ENCODE peak calls at places on chromosome 10, in eight cellular contexts. R is A549, C is left ventricle myocardium inferior, T is astrocyte of the spinal cord, F is dorsolateral prefrontal cortex, Y is pancreas, D is psoas muscle, V is gastrocnemius medialis. H is an unnamed sample.

GRCh38 chr10:95295031-95295755 is 4.4 kb upstream of the PDLIM1 start:
- DNase-seq in R (no peak), C (peak), T (peak), F (no peak), Y (peak), D (peak), V (no peak), H (no peak)

GRCh38 chr10:132001238-132001977 is 19.7 kb upstream of the BNIP3 start:
- DNase-seq in R (peak), C (no peak), T (peak), F (no peak), Y (no peak), D (no peak), V (no peak), H (no peak)

GRCh38 chr10:88934900-88935672 is 17.5 kb downstream of the ACTA2 start:
- DNase-seq in R (peak), C (peak), T (peak), F (peak), Y (peak), D (peak), V (peak), H (no peak)

GRCh38 chr10:66833861-66834260 is 92.0 kb upstream of the LRRTM3 start:
- DNase-seq in R (no peak), C (no peak), T (no peak), F (no peak), Y (no peak), D (no peak), V (no peak), H (no peak)

GRCh38 chr10:78362406-78363022 is 328.9 kb downstream of the RPS24 start:
- DNase-seq in R (no peak), C (peak), T (no peak), F (peak), Y (no peak), D (peak), V (peak), H (no peak)

GRCh38 chr10:110993024-110993693 is 73.8 kb downstream of the SHOC2 start:
- DNase-seq in R (no peak), C (no peak), T (peak), F (no peak), Y (no peak), D (no peak), V (no peak), H (no peak)

GRCh38 chr10:131928248-131929095 is 27.7 kb downstream of the PPP2R2D start:
- DNase-seq in R (no peak), C (peak), T (peak), F (no peak), Y (no peak), D (no peak), V (no peak), H (no peak)

GRCh38 chr10:86645111-86645445 is 9.3 kb upstream of the OPN4 start:
- DNase-seq in R (no peak), C (no peak), T (no peak), F (no peak), Y (no peak), D (no peak), V (no peak), H (no peak)

GRCh38 chr10:38070501-38070900 is 23.6 kb upstream of the ZNF37A start:
- DNase-seq in R (no peak), C (no peak), T (no peak), F (peak), Y (no peak), D (no peak), V (no peak), H (no peak)

GRCh38 chr10:79069325-79070090 is 742 bp downstream of the ZMIZ1 start:
- DNase-seq in R (peak), C (peak), T (peak), F (peak), Y (peak), D (peak), V (no peak), H (no peak)

GRCh38 chr10:118148245-118148644 is 101.5 kb upstream of the RAB11FIP2 start:
- DNase-seq in R (no peak), C (no peak), T (no peak), F (no peak), Y (no peak), D (no peak), V (no peak), H (no peak)

DNA sequence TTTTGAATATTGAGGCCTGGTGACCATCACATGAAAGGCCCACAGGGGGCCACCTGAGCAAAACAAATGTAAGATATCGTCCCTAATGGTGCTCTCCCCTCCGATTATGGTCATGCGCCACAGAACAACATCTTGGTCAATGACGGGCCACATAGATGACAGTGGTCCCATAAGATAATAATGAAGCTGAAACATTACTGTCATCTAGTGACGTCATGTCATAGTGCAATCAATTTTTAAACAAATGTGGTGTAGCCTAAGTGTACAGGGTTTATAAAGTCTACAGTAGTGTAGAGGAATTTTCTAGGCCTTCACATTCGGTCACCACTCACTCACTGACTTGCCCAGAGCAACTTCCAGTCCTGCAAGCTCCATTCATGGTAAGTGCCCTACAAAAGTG is 36.8 kb downstream of the JCAD start:
- DNase-seq in R (no peak), C (no peak), T (no peak), F (no peak), Y (no peak), D (no peak), V (no peak), H (no peak)
- TF ChIP-seq CTCF in R (no peak), C (peak), T (no peak), F (no peak), Y (no peak), D (peak), V (no peak), H (no peak)

GRCh38 chr10:91253300-91253699 is 32.8 kb downstream of the PCGF5 start:
- DNase-seq in R (no peak), C (no peak), T (no peak), F (no peak), Y (no peak), D (no peak), V (no peak), H (no peak)

GRCh38 chr10:91251430-91252056 is 31.1 kb downstream of the PCGF5 start:
- DNase-seq in R (peak), C (peak), T (peak), F (peak), Y (peak), D (peak), V (peak), H (no peak)

DNA sequence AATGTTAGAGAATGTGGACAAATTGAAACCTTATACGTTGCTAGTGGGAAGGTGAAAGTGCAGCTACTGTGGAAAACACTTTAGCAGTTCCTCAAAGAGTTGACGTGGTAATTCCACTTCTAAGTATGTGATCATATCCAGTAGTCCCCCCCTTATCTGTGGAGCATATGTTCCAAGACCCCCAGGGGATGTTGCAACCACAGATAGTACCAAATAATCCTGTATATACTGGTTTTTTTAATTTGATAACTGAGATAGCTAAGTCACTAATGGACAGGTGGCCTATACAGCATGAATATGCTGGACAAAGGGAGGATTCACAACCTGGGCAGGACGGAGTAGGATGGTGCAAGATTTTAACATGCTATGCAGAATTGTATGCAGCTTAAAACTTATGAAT is 36.8 kb downstream of the PCGF5 start:
- DNase-seq in R (no peak), C (no peak), T (no peak), F (no peak), Y (no peak), D (no peak), V (no peak), H (no peak)
- TF ChIP-seq CTCF in R (no peak), C (no peak), T (no peak), F (no peak), Y (no peak), D (no peak), V (no peak), H (no peak)

GRCh38 chr10:17113346-17113745 is 16.3 kb downstream of the CUBN start:
- DNase-seq in R (no peak), C (no peak), T (no peak), F (no peak), Y (no peak), D (no peak), V (no peak), H (no peak)

GRCh38 chr10:17116193-17116592 is 13.4 kb downstream of the CUBN start:
- DNase-seq in R (no peak), C (no peak), T (no peak), F (no peak), Y (no peak), D (no peak), V (no peak), H (no peak)

GRCh38 chr10:17112566-17112965 is 17.0 kb downstream of the CUBN start:
- DNase-seq in R (no peak), C (no peak), T (no peak), F (no peak), Y (no peak), D (no peak), V (no peak), H (no peak)

GRCh38 chr10:17113889-17114288 is 15.7 kb downstream of the CUBN start:
- DNase-seq in R (no peak), C (peak), T (peak), F (no peak), Y (peak), D (peak), V (peak), H (no peak)

DNA sequence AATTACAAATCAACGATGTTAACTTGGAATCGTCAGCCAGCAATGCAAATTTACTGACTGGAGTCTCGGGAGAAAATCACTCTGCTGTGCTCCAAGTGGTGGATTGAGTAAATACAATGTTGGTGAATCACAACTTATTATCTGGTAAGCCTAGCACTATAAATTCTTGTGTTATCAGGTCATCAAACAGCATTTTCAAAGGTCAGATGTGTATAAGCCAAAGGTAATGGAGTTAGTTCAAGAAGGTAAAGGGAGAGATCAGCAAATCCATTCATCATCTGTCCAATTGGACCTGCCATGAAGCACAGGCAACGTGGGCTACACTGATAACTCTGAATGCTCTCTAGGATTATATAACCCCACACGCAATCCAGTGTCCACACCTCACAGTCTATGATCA is 13.9 kb downstream of the CUBN start:
- DNase-seq in R (peak), C (no peak), T (no peak), F (no peak), Y (no peak), D (no peak), V (no peak), H (no peak)
- TF ChIP-seq CTCF in R (no peak), C (no peak), T (peak), F (no peak), Y (no peak), D (no peak), V (no peak), H (no peak)

GRCh38 chr10:116765549-116766162 is 23.3 kb upstream of the HSPA12A start:
- DNase-seq in R (no peak), C (no peak), T (no peak), F (no peak), Y (peak), D (no peak), V (no peak), H (no peak)
- TF ChIP-seq CTCF in R (peak), C (peak), T (peak), F (peak), Y (no peak), D (peak), V (no peak), H (peak)

GRCh38 chr10:47438857-47439474 is 44.9 kb downstream of the ANXA8 start:
- DNase-seq in R (peak), C (no peak), T (peak), F (peak), Y (peak), D (no peak), V (no peak), H (no peak)
- TF ChIP-seq CTCF in R (peak), C (peak), T (peak), F (no peak), Y (peak), D (no peak), V (no peak), H (no peak)

GRCh38 chr10:96765406-96766240 is 45.3 kb upstream of the PIK3AP1 start:
- DNase-seq in R (peak), C (peak), T (peak), F (peak), Y (peak), D (peak), V (peak), H (peak)
- TF ChIP-seq CTCF in R (peak), C (peak), T (peak), F (peak), Y (peak), D (peak), V (peak), H (peak)

GRCh38 chr10:93816123-93816747 is 58.5 kb downstream of the LGI1 start:
- DNase-seq in R (peak), C (peak), T (peak), F (peak), Y (peak), D (peak), V (no peak), H (no peak)
- TF ChIP-seq CTCF in R (peak), C (peak), T (peak), F (peak), Y (peak), D (peak), V (peak), H (peak)

GRCh38 chr10:59880019-59880717 is 26.2 kb downstream of the CCDC6 start:
- DNase-seq in R (no peak), C (no peak), T (no peak), F (no peak), Y (no peak), D (no peak), V (no peak), H (no peak)
- TF ChIP-seq CTCF in R (no peak), C (no peak), T (no peak), F (no peak), Y (no peak), D (no peak), V (no peak), H (no peak)

GRCh38 chr10:590721-591120 is 98.7 kb downstream of the DIP2C start:
- DNase-seq in R (no peak), C (no peak), T (no peak), F (no peak), Y (no peak), D (no peak), V (no peak), H (no peak)

GRCh38 chr10:586716-587115 is 102.8 kb downstream of the DIP2C start:
- DNase-seq in R (no peak), C (no peak), T (no peak), F (no peak), Y (no peak), D (no peak), V (no peak), H (no peak)

GRCh38 chr10:589961-590680 is 99.3 kb downstream of the DIP2C start:
- DNase-seq in R (no peak), C (no peak), T (no peak), F (no peak), Y (no peak), D (no peak), V (no peak), H (no peak)

GRCh38 chr10:586151-586550 is 103.3 kb downstream of the DIP2C start:
- DNase-seq in R (no peak), C (no peak), T (no peak), F (no peak), Y (no peak), D (no peak), V (no peak), H (no peak)

DNA sequence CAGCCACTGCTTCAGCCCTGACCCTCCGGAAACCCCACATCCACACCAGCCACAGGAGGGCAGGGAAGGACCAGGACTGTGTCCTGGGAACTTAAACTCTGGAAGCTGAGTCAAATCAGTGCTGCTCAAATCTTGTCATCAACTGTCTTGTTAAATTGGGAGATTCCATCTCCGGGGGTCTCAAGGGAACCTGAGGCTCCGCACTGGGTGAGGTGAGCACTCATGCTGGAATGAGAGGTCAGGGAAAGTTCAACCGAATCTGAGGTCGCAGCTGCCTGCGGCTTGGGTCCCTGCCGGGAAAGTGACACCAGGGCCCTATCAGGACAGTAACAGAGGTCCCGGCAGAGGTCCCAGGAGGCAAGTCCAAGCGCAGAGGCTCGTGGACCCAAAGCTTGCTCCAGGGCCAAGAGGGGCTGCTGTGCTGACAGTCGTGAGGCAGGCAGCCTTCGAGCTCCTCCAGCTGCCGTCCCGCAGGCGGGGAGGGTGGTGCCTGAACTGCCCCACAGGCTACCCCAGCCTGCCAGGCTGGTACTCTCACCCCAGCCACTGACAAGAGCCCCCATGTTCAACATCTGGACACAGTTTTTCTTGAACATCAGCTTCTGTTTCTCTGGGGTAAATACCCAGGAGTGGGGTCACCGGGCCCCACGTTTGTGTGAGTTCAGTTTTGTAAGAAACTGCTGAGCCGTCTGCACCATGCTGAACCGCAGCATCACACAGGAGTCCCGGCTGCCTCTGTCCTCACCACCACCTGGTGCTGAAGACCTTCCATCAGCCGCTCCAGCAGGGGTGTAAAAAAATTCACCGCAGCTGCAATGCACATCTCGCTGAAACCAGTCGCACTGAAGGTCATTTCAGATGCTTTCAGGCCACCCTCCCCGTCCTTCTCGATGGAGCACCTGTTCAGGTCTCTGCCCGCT is 101.0 kb downstream of the DIP2C start:
- DNase-seq in R (no peak), C (peak), T (peak), F (no peak), Y (no peak), D (peak), V (peak), H (no peak)
- TF ChIP-seq CTCF in R (no peak), C (peak), T (peak), F (peak), Y (no peak), D (peak), V (peak), H (no peak)

DNA sequence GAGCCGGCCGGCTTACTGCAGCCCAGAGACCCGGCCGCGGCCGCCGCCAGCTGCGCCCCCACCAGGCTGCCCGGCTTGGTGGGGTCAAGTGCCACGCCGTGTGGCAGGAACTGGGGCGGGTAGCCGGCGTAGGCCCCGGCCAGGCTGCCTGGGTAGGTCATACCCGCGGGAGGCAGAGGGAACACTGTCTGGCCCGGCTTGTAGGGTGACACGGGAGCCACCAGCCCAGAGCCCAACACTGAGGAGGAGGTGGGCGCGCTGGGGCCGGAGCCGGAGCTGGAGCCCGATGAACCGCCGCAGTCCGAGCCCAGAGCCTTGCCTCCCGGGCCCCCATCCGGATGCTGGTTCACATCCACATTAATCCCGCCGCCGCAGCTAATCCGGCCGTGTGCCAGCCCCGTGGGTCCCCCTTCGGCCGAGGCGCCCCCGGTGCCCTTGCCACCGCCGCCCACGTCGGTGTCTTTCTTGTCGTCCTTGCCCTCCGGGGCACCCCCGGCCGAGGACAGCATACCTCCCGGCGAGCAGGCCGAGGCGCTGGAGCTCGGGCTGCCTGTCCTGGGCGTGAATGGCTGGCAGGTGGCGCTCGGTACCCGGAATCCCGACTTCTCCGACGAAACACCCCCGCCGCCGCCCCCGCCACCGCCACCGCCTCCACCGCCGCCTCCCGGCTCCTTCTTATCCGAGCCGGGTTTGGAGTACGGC is 2.0 kb downstream of the ZNF503 start:
- DNase-seq in R (peak), C (peak), T (peak), F (peak), Y (peak), D (peak), V (peak), H (no peak)
- TF ChIP-seq CTCF in R (peak), C (peak), T (peak), F (peak), Y (peak), D (peak), V (peak), H (peak)